ENCODE peak calls at places on chromosomes 2 and 18, in nine cellular contexts. G is NCI-H460, B is Caki2, K is HuH-7, F is cardiac muscle cell, Y is iPS DF 19.7, A is Peyer's patch, V is ACHN, M is GM12891. T is an unnamed sample.

GRCh38 chr2:102717308-102718018 is 44.4 kb upstream of the TMEM182 start:
- DNase-seq in G (no peak), B (no peak), K (no peak), F (no peak), Y (no peak), A (no peak), V (no peak), M (no peak), T (no peak)

GRCh38 chr2:142803158-142803557 is 74.3 kb upstream of the KYNU start:
- DNase-seq in G (no peak), B (no peak), K (no peak), F (no peak), Y (no peak), A (no peak), V (no peak), M (no peak), T (no peak)

GRCh38 chr2:207473203-207473865 is 56.4 kb upstream of the CREB1 start:
- DNase-seq in G (no peak), B (peak; percentile 41), K (no peak), F (peak; percentile 71), Y (peak; percentile 65), A (no peak), V (peak; percentile 67), M (no peak), T (no peak)

GRCh38 chr18:73564073-73564472 is 583.6 kb downstream of the FBXO15 start:
- DNase-seq in G (peak; percentile 5), B (peak; percentile 37), K (no peak), F (no peak), Y (no peak), A (no peak), V (peak; percentile 47), M (no peak), T (no peak)

GRCh38 chr2:228140934-228141528 is 40.5 kb downstream of the SPHKAP start:
- DNase-seq in G (no peak), B (no peak), K (no peak), F (peak; percentile 16), Y (no peak), A (no peak), V (no peak), M (no peak), T (no peak)

GRCh38 chr2:240235149-240235803 is 94.8 kb upstream of the OTOS start:
- DNase-seq in G (no peak), B (no peak), K (no peak), F (no peak), Y (no peak), A (peak; percentile 36), V (no peak), M (no peak), T (no peak)

GRCh38 chr2:31429759-31430438 is 15.4 kb upstream of the XDH start:
- DNase-seq in G (no peak), B (peak; percentile 86), K (no peak), F (no peak), Y (no peak), A (peak; percentile 46), V (no peak), M (no peak), T (no peak)

GRCh38 chr2:208466133-208466919 is 59.7 kb downstream of the PTH2R start:
- DNase-seq in G (peak; percentile 51), B (peak; percentile 33), K (peak; percentile 33), F (peak; percentile 72), Y (peak; percentile 5), A (peak; percentile 52), V (peak; percentile 63), M (peak; percentile 6), T (no peak)

GRCh38 chr2:239267411-239267941 is 133.3 kb downstream of the HDAC4 start:
- DNase-seq in G (peak; percentile 74), B (no peak), K (no peak), F (no peak), Y (no peak), A (peak; percentile 96), V (no peak), M (peak; percentile 88), T (peak; percentile 84)

T was measured in central memory CD8-positive, alpha-beta T cell.